ENCODE peak calls at places on chromosomes 6 and 20, in six cellular contexts. One of them, this sample, is unnamed.

GRCh38 chr6:144361027-144361426 is 75.9 kb downstream of the UTRN start:
- DNase-seq in GM23338: no peak
- DNase-seq in AG04450: no peak
- DNase-seq in osteoblast: no peak
- DNase-seq in CD4-positive, alpha-beta T cell: no peak
- DNase-seq in neuronal stem cell: no peak
- DNase-seq in this sample: no peak

GRCh38 chr20:49989234-49990065 is 6.7 kb downstream of the SNAI1 start:
- DNase-seq in AG04450: peak
- DNase-seq in GM23338: peak
- DNase-seq in osteoblast: peak
- DNase-seq in CD4-positive, alpha-beta T cell: no peak
- DNase-seq in neuronal stem cell: no peak
- DNase-seq in this sample: peak

GRCh38 chr6:146892613-146893401 is 294.0 kb downstream of the ADGB start:
- DNase-seq in osteoblast: peak
- DNase-seq in GM23338: no peak
- DNase-seq in neuronal stem cell: no peak
- DNase-seq in CD4-positive, alpha-beta T cell: no peak
- DNase-seq in AG04450: peak
- DNase-seq in this sample: no peak

GRCh38 chr6:42960243-42961019 is at the start of gene GNMT:
- DNase-seq in GM23338: peak
- DNase-seq in osteoblast: peak
- DNase-seq in CD4-positive, alpha-beta T cell: peak
- DNase-seq in AG04450: no peak
- DNase-seq in neuronal stem cell: peak
- DNase-seq in this sample: no peak

GRCh38 chr6:33837971-33838665 is 34.3 kb upstream of the MLN start:
- DNase-seq in CD4-positive, alpha-beta T cell: no peak
- DNase-seq in osteoblast: peak
- DNase-seq in GM23338: peak
- DNase-seq in neuronal stem cell: no peak
- DNase-seq in AG04450: peak
- DNase-seq in this sample: no peak

GRCh38 chr20:51498765-51499540 is 43.6 kb downstream of the NFATC2 start:
- DNase-seq in neuronal stem cell: no peak
- DNase-seq in AG04450: no peak
- DNase-seq in osteoblast: no peak
- DNase-seq in GM23338: no peak
- DNase-seq in CD4-positive, alpha-beta T cell: no peak
- DNase-seq in this sample: no peak

GRCh38 chr6:10800810-10801209 is 37.5 kb downstream of the MAK start:
- DNase-seq in GM23338: no peak
- DNase-seq in neuronal stem cell: no peak
- DNase-seq in CD4-positive, alpha-beta T cell: no peak
- DNase-seq in AG04450: peak
- DNase-seq in osteoblast: no peak
- DNase-seq in this sample: no peak

GRCh38 chr20:22999756-23000155 is 35.4 kb upstream of the SSTR4 start:
- DNase-seq in osteoblast: no peak
- DNase-seq in AG04450: no peak
- DNase-seq in GM23338: no peak
- DNase-seq in neuronal stem cell: no peak
- DNase-seq in CD4-positive, alpha-beta T cell: no peak
- DNase-seq in this sample: no peak

GRCh38 chr20:46694484-46694883 is 5.2 kb upstream of the TP53RK start:
- DNase-seq in AG04450: no peak
- DNase-seq in CD4-positive, alpha-beta T cell: no peak
- DNase-seq in osteoblast: no peak
- DNase-seq in GM23338: no peak
- DNase-seq in neuronal stem cell: no peak
- DNase-seq in this sample: no peak

GRCh38 chr6:41917528-41917927 is 3.4 kb downstream of the MED20 start:
- DNase-seq in GM23338: no peak
- DNase-seq in osteoblast: peak
- DNase-seq in neuronal stem cell: no peak
- DNase-seq in AG04450: peak
- DNase-seq in CD4-positive, alpha-beta T cell: no peak
- DNase-seq in this sample: no peak

GRCh38 chr6:134519456-134519855 is 201.5 kb upstream of the SGK1 start:
- DNase-seq in neuronal stem cell: no peak
- DNase-seq in AG04450: no peak
- DNase-seq in GM23338: no peak
- DNase-seq in osteoblast: no peak
- DNase-seq in CD4-positive, alpha-beta T cell: peak
- DNase-seq in this sample: no peak

GRCh38 chr6:3287976-3288707 is 29.4 kb downstream of the PSMG4 start:
- DNase-seq in osteoblast: peak
- DNase-seq in GM23338: no peak
- DNase-seq in CD4-positive, alpha-beta T cell: no peak
- DNase-seq in AG04450: no peak
- DNase-seq in neuronal stem cell: no peak
- DNase-seq in this sample: no peak

GRCh38 chr20:32439132-32439829 is 81.2 kb downstream of the ASXL1 start:
- DNase-seq in AG04450: peak
- DNase-seq in osteoblast: peak
- DNase-seq in neuronal stem cell: no peak
- DNase-seq in CD4-positive, alpha-beta T cell: no peak
- DNase-seq in GM23338: no peak
- DNase-seq in this sample: no peak

GRCh38 chr6:43774776-43775583 is 5.0 kb downstream of the VEGFA start:
- DNase-seq in osteoblast: peak
- DNase-seq in CD4-positive, alpha-beta T cell: peak
- DNase-seq in GM23338: peak
- DNase-seq in AG04450: no peak
- DNase-seq in neuronal stem cell: peak
- DNase-seq in this sample: no peak

GRCh38 chr20:37309290-37309689 is 19.8 kb downstream of the MANBAL start:
- DNase-seq in osteoblast: no peak
- DNase-seq in AG04450: no peak
- DNase-seq in neuronal stem cell: no peak
- DNase-seq in GM23338: no peak
- DNase-seq in CD4-positive, alpha-beta T cell: no peak
- DNase-seq in this sample: no peak

GRCh38 chr20:24705486-24705885 is 236.1 kb downstream of the SYNDIG1 start:
- DNase-seq in osteoblast: no peak
- DNase-seq in AG04450: no peak
- DNase-seq in neuronal stem cell: no peak
- DNase-seq in GM23338: no peak
- DNase-seq in CD4-positive, alpha-beta T cell: no peak
- DNase-seq in this sample: no peak

GRCh38 chr20:50336631-50337030 is 146.0 kb downstream of the CEBPB start:
- DNase-seq in neuronal stem cell: no peak
- DNase-seq in osteoblast: no peak
- DNase-seq in AG04450: no peak
- DNase-seq in CD4-positive, alpha-beta T cell: no peak
- DNase-seq in GM23338: no peak
- DNase-seq in this sample: no peak

GRCh38 chr6:91167846-91168245 is 581.0 kb upstream of the MAP3K7 start:
- DNase-seq in GM23338: no peak
- DNase-seq in CD4-positive, alpha-beta T cell: no peak
- DNase-seq in osteoblast: peak
- DNase-seq in AG04450: no peak
- DNase-seq in neuronal stem cell: no peak
- DNase-seq in this sample: no peak

GRCh38 chr6:111804627-111805235 is 68.5 kb downstream of the FYN start:
- DNase-seq in GM23338: no peak
- DNase-seq in AG04450: no peak
- DNase-seq in neuronal stem cell: no peak
- DNase-seq in CD4-positive, alpha-beta T cell: peak
- DNase-seq in osteoblast: peak
- DNase-seq in this sample: no peak

GRCh38 chr20:64051532-64052325 is 2.3 kb upstream of the SOX18 start:
- DNase-seq in AG04450: no peak
- DNase-seq in CD4-positive, alpha-beta T cell: no peak
- DNase-seq in neuronal stem cell: no peak
- DNase-seq in osteoblast: no peak
- DNase-seq in GM23338: no peak
- DNase-seq in this sample: no peak

GRCh38 chr20:54092021-54092420 is 21.6 kb upstream of the BCAS1 start:
- DNase-seq in AG04450: no peak
- DNase-seq in GM23338: no peak
- DNase-seq in CD4-positive, alpha-beta T cell: no peak
- DNase-seq in osteoblast: no peak
- DNase-seq in neuronal stem cell: no peak
- DNase-seq in this sample: no peak

GRCh38 chr6:52595000-52595795 is 18.3 kb upstream of the TRAM2 start:
- DNase-seq in CD4-positive, alpha-beta T cell: no peak
- DNase-seq in GM23338: peak
- DNase-seq in neuronal stem cell: no peak
- DNase-seq in AG04450: peak
- DNase-seq in osteoblast: peak
- DNase-seq in this sample: no peak

GRCh38 chr6:113756290-113756665 is 100.9 kb upstream of the MARCKS start:
- DNase-seq in GM23338: no peak
- DNase-seq in neuronal stem cell: no peak
- DNase-seq in CD4-positive, alpha-beta T cell: no peak
- DNase-seq in AG04450: no peak
- DNase-seq in osteoblast: no peak
- DNase-seq in this sample: no peak

GRCh38 chr6:1763411-1763810 is 153.7 kb downstream of the FOXC1 start:
- DNase-seq in neuronal stem cell: no peak
- DNase-seq in CD4-positive, alpha-beta T cell: no peak
- DNase-seq in GM23338: no peak
- DNase-seq in AG04450: no peak
- DNase-seq in osteoblast: no peak
- DNase-seq in this sample: no peak

GRCh38 chr6:159012201-159012600 is 12.2 kb upstream of the RSPH3 start:
- DNase-seq in neuronal stem cell: no peak
- DNase-seq in osteoblast: no peak
- DNase-seq in AG04450: no peak
- DNase-seq in GM23338: no peak
- DNase-seq in CD4-positive, alpha-beta T cell: no peak
- DNase-seq in this sample: no peak

GRCh38 chr6:169145476-169145875 is 108.2 kb downstream of the THBS2 start:
- DNase-seq in neuronal stem cell: no peak
- DNase-seq in CD4-positive, alpha-beta T cell: no peak
- DNase-seq in AG04450: no peak
- DNase-seq in GM23338: no peak
- DNase-seq in osteoblast: no peak
- DNase-seq in this sample: no peak

GRCh38 chr20:45487231-45487635 is 17.7 kb downstream of the WFDC2 start:
- DNase-seq in osteoblast: no peak
- DNase-seq in GM23338: peak
- DNase-seq in AG04450: no peak
- DNase-seq in neuronal stem cell: no peak
- DNase-seq in CD4-positive, alpha-beta T cell: no peak
- DNase-seq in this sample: no peak

GRCh38 chr20:10276886-10277580 is 58.4 kb downstream of the SNAP25 start:
- DNase-seq in GM23338: no peak
- DNase-seq in CD4-positive, alpha-beta T cell: no peak
- DNase-seq in AG04450: no peak
- DNase-seq in osteoblast: no peak
- DNase-seq in neuronal stem cell: no peak
- DNase-seq in this sample: no peak

GRCh38 chr20:10268636-10269035 is 50.0 kb downstream of the SNAP25 start:
- DNase-seq in GM23338: no peak
- DNase-seq in CD4-positive, alpha-beta T cell: no peak
- DNase-seq in neuronal stem cell: no peak
- DNase-seq in osteoblast: no peak
- DNase-seq in AG04450: no peak
- DNase-seq in this sample: no peak

GRCh38 chr20:10277616-10278015 is 59.0 kb downstream of the SNAP25 start:
- DNase-seq in CD4-positive, alpha-beta T cell: no peak
- DNase-seq in GM23338: no peak
- DNase-seq in neuronal stem cell: no peak
- DNase-seq in AG04450: no peak
- DNase-seq in osteoblast: no peak
- DNase-seq in this sample: no peak

GRCh38 chr20:10271470-10272219 is 53.0 kb downstream of the SNAP25 start:
- DNase-seq in GM23338: no peak
- DNase-seq in neuronal stem cell: no peak
- DNase-seq in AG04450: no peak
- DNase-seq in CD4-positive, alpha-beta T cell: no peak
- DNase-seq in osteoblast: no peak
- DNase-seq in this sample: no peak
- H3K27ac ChIP-seq in GM23338: no peak
- H3K27ac ChIP-seq in neuronal stem cell: no peak
- H3K27ac ChIP-seq in AG04450: no peak
- H3K27ac ChIP-seq in CD4-positive, alpha-beta T cell: no peak
- H3K27ac ChIP-seq in osteoblast: no peak
- H3K27ac ChIP-seq in this sample: no peak

GRCh38 chr6:69632932-69633331 is 163.9 kb downstream of the LMBRD1 start:
- DNase-seq in GM23338: no peak
- DNase-seq in AG04450: no peak
- DNase-seq in neuronal stem cell: no peak
- DNase-seq in CD4-positive, alpha-beta T cell: no peak
- DNase-seq in osteoblast: no peak
- DNase-seq in this sample: no peak
- H3K27ac ChIP-seq in GM23338: no peak
- H3K27ac ChIP-seq in AG04450: no peak
- H3K27ac ChIP-seq in neuronal stem cell: no peak
- H3K27ac ChIP-seq in CD4-positive, alpha-beta T cell: no peak
- H3K27ac ChIP-seq in osteoblast: no peak
- H3K27ac ChIP-seq in this sample: no peak

GRCh38 chr6:35049885-35050284 is 91.3 kb downstream of the TCP11 start:
- DNase-seq in GM23338: no peak
- DNase-seq in AG04450: peak
- DNase-seq in osteoblast: peak
- DNase-seq in CD4-positive, alpha-beta T cell: no peak
- DNase-seq in neuronal stem cell: no peak
- DNase-seq in this sample: peak
- H3K27ac ChIP-seq in GM23338: no peak
- H3K27ac ChIP-seq in AG04450: peak
- H3K27ac ChIP-seq in osteoblast: no peak
- H3K27ac ChIP-seq in CD4-positive, alpha-beta T cell: no peak
- H3K27ac ChIP-seq in neuronal stem cell: no peak
- H3K27ac ChIP-seq in this sample: peak

GRCh38 chr6:29628419-29629281 is 4.3 kb downstream of the GABBR1 start:
- DNase-seq in osteoblast: peak
- DNase-seq in CD4-positive, alpha-beta T cell: peak
- DNase-seq in AG04450: peak
- DNase-seq in neuronal stem cell: peak
- DNase-seq in GM23338: peak
- DNase-seq in this sample: peak
- H3K27ac ChIP-seq in osteoblast: peak
- H3K27ac ChIP-seq in CD4-positive, alpha-beta T cell: no peak
- H3K27ac ChIP-seq in AG04450: peak
- H3K27ac ChIP-seq in neuronal stem cell: peak
- H3K27ac ChIP-seq in GM23338: peak
- H3K27ac ChIP-seq in this sample: peak

DNA sequence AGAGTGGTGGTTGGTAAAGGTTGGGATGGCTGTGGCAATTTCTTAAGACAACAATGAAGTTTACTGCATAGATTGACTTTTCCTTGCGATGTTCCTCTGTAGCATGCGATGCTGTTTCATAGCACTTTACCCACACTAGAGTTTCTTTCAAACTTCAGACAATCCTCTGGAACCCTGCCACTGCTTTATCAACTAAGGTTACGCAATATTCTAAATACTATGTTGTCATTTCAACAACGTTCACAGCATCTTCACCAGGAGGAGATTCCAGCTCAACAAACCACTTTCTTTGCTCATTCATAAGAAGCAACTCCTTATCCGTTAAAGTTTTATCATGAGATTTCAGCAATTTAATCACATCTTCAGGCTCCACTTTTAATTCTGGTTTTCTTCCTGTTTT is 161.2 kb upstream of the NRSN1 start:
- DNase-seq in GM23338: no peak
- DNase-seq in AG04450: no peak
- DNase-seq in neuronal stem cell: no peak
- DNase-seq in CD4-positive, alpha-beta T cell: no peak
- DNase-seq in osteoblast: no peak
- DNase-seq in this sample: no peak
- H3K27ac ChIP-seq in GM23338: no peak
- H3K27ac ChIP-seq in AG04450: no peak
- H3K27ac ChIP-seq in neuronal stem cell: no peak
- H3K27ac ChIP-seq in CD4-positive, alpha-beta T cell: no peak
- H3K27ac ChIP-seq in osteoblast: no peak
- H3K27ac ChIP-seq in this sample: no peak

This sample was measured in substantia nigra.